ENCODE peak calls at places on chromosomes 1 and 21, in ten cellular contexts. One of them, this sample, is unnamed. For H3K9me3 and H3K27me3, the result is how much of the 10 kb centered on the place peaks cover.

GRCh38 chr1:94325379-94326302 is 88.3 kb upstream of the ARHGAP29 start:
- DNase-seq in astrocyte: peak
- DNase-seq in PC-3: peak
- DNase-seq in heart left ventricle: peak
- DNase-seq in AG04450: peak
- DNase-seq in cardiac muscle cell: no peak
- DNase-seq in tibial artery: no peak
- DNase-seq in right lobe of liver: no peak
- DNase-seq in fibroblast of lung: peak
- DNase-seq in IMR-90: peak
- DNase-seq in this sample: no peak

GRCh38 chr1:29437946-29438345 is 201.6 kb downstream of the PTPRU start:
- DNase-seq in PC-3: no peak
- DNase-seq in AG04450: no peak
- DNase-seq in tibial artery: peak
- DNase-seq in IMR-90: no peak
- DNase-seq in cardiac muscle cell: no peak
- DNase-seq in astrocyte: no peak
- DNase-seq in fibroblast of lung: no peak
- DNase-seq in right lobe of liver: no peak
- DNase-seq in heart left ventricle: no peak
- DNase-seq in this sample: peak

GRCh38 chr1:31396633-31397351 is 16.2 kb upstream of the SERINC2 start:
- DNase-seq in heart left ventricle: no peak
- DNase-seq in fibroblast of lung: peak
- DNase-seq in AG04450: peak
- DNase-seq in astrocyte: peak
- DNase-seq in right lobe of liver: no peak
- DNase-seq in cardiac muscle cell: no peak
- DNase-seq in IMR-90: peak
- DNase-seq in PC-3: no peak
- DNase-seq in tibial artery: no peak
- DNase-seq in this sample: no peak

GRCh38 chr1:229882621-229883020 is 184.4 kb upstream of the GALNT2 start:
- DNase-seq in tibial artery: no peak
- DNase-seq in right lobe of liver: no peak
- DNase-seq in cardiac muscle cell: no peak
- DNase-seq in fibroblast of lung: no peak
- DNase-seq in heart left ventricle: no peak
- DNase-seq in AG04450: no peak
- DNase-seq in IMR-90: no peak
- DNase-seq in PC-3: no peak
- DNase-seq in astrocyte: no peak
- DNase-seq in this sample: peak

GRCh38 chr1:167119696-167120095 is 25.8 kb downstream of the STYXL2 start:
- DNase-seq in IMR-90: no peak
- DNase-seq in cardiac muscle cell: no peak
- DNase-seq in AG04450: no peak
- DNase-seq in fibroblast of lung: no peak
- DNase-seq in PC-3: no peak
- DNase-seq in right lobe of liver: no peak
- DNase-seq in heart left ventricle: no peak
- DNase-seq in tibial artery: no peak
- DNase-seq in astrocyte: no peak
- DNase-seq in this sample: peak

GRCh38 chr1:47875831-47876586 is 121.2 kb downstream of the TRABD2B start:
- DNase-seq in PC-3: peak
- DNase-seq in astrocyte: no peak
- DNase-seq in heart left ventricle: no peak
- DNase-seq in cardiac muscle cell: peak
- DNase-seq in fibroblast of lung: no peak
- DNase-seq in right lobe of liver: no peak
- DNase-seq in IMR-90: no peak
- DNase-seq in tibial artery: no peak
- DNase-seq in AG04450: no peak
- DNase-seq in this sample: no peak

GRCh38 chr1:182888736-182889531 is 49.8 kb downstream of the DHX9 start:
- DNase-seq in fibroblast of lung: peak
- DNase-seq in cardiac muscle cell: no peak
- DNase-seq in heart left ventricle: no peak
- DNase-seq in PC-3: no peak
- DNase-seq in right lobe of liver: no peak
- DNase-seq in AG04450: no peak
- DNase-seq in tibial artery: no peak
- DNase-seq in astrocyte: peak
- DNase-seq in IMR-90: peak
- DNase-seq in this sample: peak

GRCh38 chr1:206658264-206658980 is 23.1 kb downstream of the DYRK3 start:
- DNase-seq in PC-3: no peak
- DNase-seq in AG04450: no peak
- DNase-seq in tibial artery: no peak
- DNase-seq in IMR-90: no peak
- DNase-seq in right lobe of liver: peak
- DNase-seq in heart left ventricle: peak
- DNase-seq in cardiac muscle cell: peak
- DNase-seq in fibroblast of lung: no peak
- DNase-seq in astrocyte: no peak
- DNase-seq in this sample: peak

GRCh38 chr1:88029899-88030298 is 654.2 kb upstream of the PKN2 start:
- DNase-seq in cardiac muscle cell: no peak
- DNase-seq in AG04450: no peak
- DNase-seq in heart left ventricle: no peak
- DNase-seq in PC-3: no peak
- DNase-seq in IMR-90: no peak
- DNase-seq in right lobe of liver: no peak
- DNase-seq in tibial artery: no peak
- DNase-seq in astrocyte: no peak
- DNase-seq in fibroblast of lung: no peak
- DNase-seq in this sample: no peak
- TF ChIP-seq CTCF in cardiac muscle cell: no peak
- TF ChIP-seq CTCF in AG04450: no peak
- TF ChIP-seq CTCF in heart left ventricle: no peak
- TF ChIP-seq CTCF in PC-3: no peak
- TF ChIP-seq CTCF in IMR-90: no peak
- TF ChIP-seq CTCF in right lobe of liver: peak
- TF ChIP-seq CTCF in tibial artery: no peak
- TF ChIP-seq CTCF in astrocyte: no peak
- TF ChIP-seq CTCF in fibroblast of lung: no peak
- TF ChIP-seq CTCF in this sample: peak

GRCh38 chr1:238152119-238152518 is 261.4 kb upstream of the ZP4 start:
- DNase-seq in cardiac muscle cell: no peak
- DNase-seq in heart left ventricle: no peak
- DNase-seq in tibial artery: no peak
- DNase-seq in AG04450: no peak
- DNase-seq in IMR-90: no peak
- DNase-seq in right lobe of liver: no peak
- DNase-seq in PC-3: no peak
- DNase-seq in fibroblast of lung: no peak
- DNase-seq in astrocyte: no peak
- DNase-seq in this sample: no peak
- H3K9me3 ChIP-seq in cardiac muscle cell: under half
- H3K9me3 ChIP-seq in heart left ventricle: under half
- H3K9me3 ChIP-seq in tibial artery: under half
- H3K9me3 ChIP-seq in AG04450: under half
- H3K9me3 ChIP-seq in IMR-90: under half
- H3K9me3 ChIP-seq in right lobe of liver: under half
- H3K9me3 ChIP-seq in PC-3: under half
- H3K9me3 ChIP-seq in fibroblast of lung: under half
- H3K9me3 ChIP-seq in astrocyte: under half
- H3K9me3 ChIP-seq in this sample: under half

GRCh38 chr21:42154237-42155044 is 64.5 kb upstream of the ABCG1 start:
- DNase-seq in PC-3: no peak
- DNase-seq in IMR-90: no peak
- DNase-seq in fibroblast of lung: no peak
- DNase-seq in astrocyte: no peak
- DNase-seq in right lobe of liver: no peak
- DNase-seq in tibial artery: no peak
- DNase-seq in heart left ventricle: no peak
- DNase-seq in AG04450: no peak
- DNase-seq in cardiac muscle cell: no peak
- DNase-seq in this sample: peak
- H3K27me3 ChIP-seq in PC-3: under half
- H3K27me3 ChIP-seq in IMR-90: half or more
- H3K27me3 ChIP-seq in fibroblast of lung: under half
- H3K27me3 ChIP-seq in astrocyte: under half
- H3K27me3 ChIP-seq in right lobe of liver: under half
- H3K27me3 ChIP-seq in tibial artery: half or more
- H3K27me3 ChIP-seq in heart left ventricle: under half
- H3K27me3 ChIP-seq in AG04450: under half
- H3K27me3 ChIP-seq in cardiac muscle cell: under half
- H3K27me3 ChIP-seq in this sample: under half

DNA sequence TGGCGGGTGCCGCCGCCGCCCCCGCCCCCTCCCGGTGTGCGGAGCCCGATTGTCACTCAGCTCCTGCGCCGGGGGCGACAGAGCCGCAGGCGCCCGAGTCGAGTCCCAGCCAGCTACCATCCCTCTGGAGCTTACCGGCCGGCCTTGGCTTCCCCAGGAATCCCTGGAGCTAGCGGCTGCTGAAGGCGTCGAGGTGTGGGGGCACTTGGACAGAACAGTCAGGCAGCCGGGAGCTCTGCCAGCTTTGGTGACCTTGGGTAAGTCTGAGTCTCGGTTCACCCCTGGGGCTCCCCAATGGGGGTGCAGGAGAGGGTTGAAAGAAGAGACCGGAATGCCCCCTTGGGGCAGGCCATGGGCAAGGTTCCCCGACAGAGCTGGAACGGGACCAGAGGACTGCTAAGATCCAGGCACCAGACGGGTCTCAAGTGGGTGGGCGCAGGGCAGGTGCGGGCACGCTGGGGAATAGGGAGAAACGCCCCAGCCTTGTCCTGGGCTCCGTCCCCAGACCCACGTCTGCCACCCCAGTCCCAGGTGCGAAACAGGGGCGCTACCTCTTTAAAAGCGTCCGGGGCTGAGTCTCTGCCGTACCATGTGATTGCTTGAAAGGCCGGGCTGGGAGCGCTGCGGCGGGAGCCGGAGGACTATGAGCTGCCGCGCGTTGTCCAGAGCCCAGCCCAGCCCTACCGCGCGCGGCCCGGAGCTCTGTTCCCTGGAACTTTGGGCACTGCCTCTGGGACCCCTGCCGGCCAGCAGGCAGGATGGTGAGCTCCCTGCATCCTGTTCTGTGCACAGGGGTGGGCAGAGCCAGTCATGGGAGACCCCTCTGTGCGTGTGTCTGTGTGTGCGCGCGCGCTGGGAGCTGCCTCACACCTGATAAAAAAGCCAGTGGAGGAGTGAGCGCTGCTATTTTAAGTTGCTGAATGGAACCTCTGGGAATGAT is at the start of gene ADORA1:
- DNase-seq in heart left ventricle: peak
- DNase-seq in IMR-90: peak
- DNase-seq in tibial artery: peak
- DNase-seq in AG04450: no peak
- DNase-seq in right lobe of liver: peak
- DNase-seq in astrocyte: peak
- DNase-seq in cardiac muscle cell: peak
- DNase-seq in fibroblast of lung: peak
- DNase-seq in PC-3: peak
- DNase-seq in this sample: peak
- TF ChIP-seq CTCF in heart left ventricle: no peak
- TF ChIP-seq CTCF in IMR-90: no peak
- TF ChIP-seq CTCF in tibial artery: no peak
- TF ChIP-seq CTCF in AG04450: peak
- TF ChIP-seq CTCF in right lobe of liver: no peak
- TF ChIP-seq CTCF in astrocyte: no peak
- TF ChIP-seq CTCF in cardiac muscle cell: peak
- TF ChIP-seq CTCF in fibroblast of lung: no peak
- TF ChIP-seq CTCF in PC-3: no peak
- TF ChIP-seq CTCF in this sample: peak

DNA sequence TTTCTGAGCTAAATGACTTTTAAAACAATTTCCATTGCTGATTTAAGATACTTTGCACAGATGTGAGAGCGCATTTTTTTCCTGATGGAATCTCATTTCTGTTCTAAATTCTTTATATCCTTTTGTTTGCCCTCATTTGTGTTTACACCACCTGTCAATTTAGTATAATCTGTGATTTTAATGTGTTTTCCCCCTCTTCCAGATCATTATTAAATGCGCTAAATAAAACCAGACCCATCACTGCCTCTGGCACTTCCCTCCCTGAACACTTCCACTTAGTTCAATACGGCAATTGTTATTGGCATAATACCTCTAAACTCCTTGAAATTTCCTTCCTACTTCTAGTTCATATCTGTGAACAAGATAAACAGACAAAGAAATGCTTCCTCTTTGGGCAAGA is 186.9 kb upstream of the ADGRL2 start:
- DNase-seq in heart left ventricle: no peak
- DNase-seq in PC-3: no peak
- DNase-seq in IMR-90: no peak
- DNase-seq in fibroblast of lung: no peak
- DNase-seq in tibial artery: no peak
- DNase-seq in AG04450: no peak
- DNase-seq in right lobe of liver: no peak
- DNase-seq in cardiac muscle cell: no peak
- DNase-seq in astrocyte: no peak
- DNase-seq in this sample: no peak
- H3K9me3 ChIP-seq in heart left ventricle: under half
- H3K9me3 ChIP-seq in PC-3: under half
- H3K9me3 ChIP-seq in IMR-90: under half
- H3K9me3 ChIP-seq in fibroblast of lung: under half
- H3K9me3 ChIP-seq in tibial artery: under half
- H3K9me3 ChIP-seq in AG04450: under half
- H3K9me3 ChIP-seq in right lobe of liver: under half
- H3K9me3 ChIP-seq in cardiac muscle cell: under half
- H3K9me3 ChIP-seq in astrocyte: under half
- H3K9me3 ChIP-seq in this sample: under half

GRCh38 chr1:119880063-119880462 is 16.3 kb downstream of the ADAM30 start:
- DNase-seq in IMR-90: peak
- DNase-seq in cardiac muscle cell: no peak
- DNase-seq in heart left ventricle: no peak
- DNase-seq in PC-3: no peak
- DNase-seq in fibroblast of lung: no peak
- DNase-seq in astrocyte: no peak
- DNase-seq in right lobe of liver: no peak
- DNase-seq in AG04450: no peak
- DNase-seq in tibial artery: no peak
- DNase-seq in this sample: no peak

GRCh38 chr1:119885903-119886783 is 10.2 kb downstream of the ADAM30 start:
- DNase-seq in AG04450: no peak
- DNase-seq in tibial artery: peak
- DNase-seq in right lobe of liver: peak
- DNase-seq in PC-3: peak
- DNase-seq in cardiac muscle cell: peak
- DNase-seq in astrocyte: no peak
- DNase-seq in fibroblast of lung: peak
- DNase-seq in IMR-90: peak
- DNase-seq in heart left ventricle: peak
- DNase-seq in this sample: peak

GRCh38 chr1:119878171-119878570 is 18.1 kb downstream of the ADAM30 start:
- DNase-seq in tibial artery: no peak
- DNase-seq in cardiac muscle cell: no peak
- DNase-seq in IMR-90: no peak
- DNase-seq in fibroblast of lung: no peak
- DNase-seq in heart left ventricle: no peak
- DNase-seq in PC-3: no peak
- DNase-seq in right lobe of liver: no peak
- DNase-seq in AG04450: no peak
- DNase-seq in astrocyte: no peak
- DNase-seq in this sample: no peak

GRCh38 chr1:119884700-119885099 is 11.6 kb downstream of the ADAM30 start:
- DNase-seq in astrocyte: no peak
- DNase-seq in PC-3: no peak
- DNase-seq in cardiac muscle cell: no peak
- DNase-seq in IMR-90: peak
- DNase-seq in right lobe of liver: no peak
- DNase-seq in tibial artery: no peak
- DNase-seq in heart left ventricle: no peak
- DNase-seq in AG04450: no peak
- DNase-seq in fibroblast of lung: no peak
- DNase-seq in this sample: no peak

GRCh38 chr1:119882172-119883029 is 13.9 kb downstream of the ADAM30 start:
- DNase-seq in tibial artery: no peak
- DNase-seq in heart left ventricle: no peak
- DNase-seq in right lobe of liver: no peak
- DNase-seq in PC-3: no peak
- DNase-seq in fibroblast of lung: no peak
- DNase-seq in astrocyte: no peak
- DNase-seq in cardiac muscle cell: no peak
- DNase-seq in AG04450: no peak
- DNase-seq in IMR-90: peak
- DNase-seq in this sample: no peak
- H3K27me3 ChIP-seq in tibial artery: under half
- H3K27me3 ChIP-seq in heart left ventricle: under half
- H3K27me3 ChIP-seq in right lobe of liver: under half
- H3K27me3 ChIP-seq in PC-3: under half
- H3K27me3 ChIP-seq in fibroblast of lung: under half
- H3K27me3 ChIP-seq in astrocyte: under half
- H3K27me3 ChIP-seq in cardiac muscle cell: under half
- H3K27me3 ChIP-seq in AG04450: under half
- H3K27me3 ChIP-seq in IMR-90: under half
- H3K27me3 ChIP-seq in this sample: under half